ENCODE peak calls at places on chromosomes 12 and 14, in five cellular contexts. J is H9, I is IMR-90, F is HepG2, K is neural progenitor cell. X is an unnamed sample. For H4K20me1 and H3K4me1, the result is how much of the 10 kb centered on the place peaks cover.

GRCh38 chr12:12779529-12779928 is 5.9 kb upstream of the APOLD1 start:
- DNase-seq in F (peak), I (peak), J (no peak), K (no peak), X (no peak)

GRCh38 chr12:59578239-59578638 is 17.6 kb upstream of the SLC16A7 start:
- DNase-seq in F (no peak), K (no peak), J (no peak), I (no peak), X (no peak)

GRCh38 chr14:92475037-92475436 is 38.5 kb upstream of the RIN3 start:
- DNase-seq in K (no peak), I (no peak), F (no peak), J (no peak), X (no peak)

GRCh38 chr12:685388-685787 is 22.1 kb upstream of the NINJ2 start:
- DNase-seq in J (no peak), I (peak), K (no peak), F (no peak), X (peak)

GRCh38 chr14:99479160-99479902 is 1.3 kb downstream of the SETD3 start:
- DNase-seq in K (peak), I (peak), F (no peak), J (no peak), X (peak)

GRCh38 chr12:78802593-78802992 is 62.0 kb upstream of the SYT1 start:
- DNase-seq in K (no peak), J (no peak), I (peak), F (no peak), X (no peak)

GRCh38 chr12:92987362-92987761 is 58.3 kb upstream of the EEA1 start:
- DNase-seq in K (peak), J (no peak), F (peak), I (peak), X (peak)

GRCh38 chr12:70364695-70365397 is 1.2 kb upstream of the KCNMB4 start:
- DNase-seq in I (no peak), K (peak), F (no peak), J (no peak), X (peak)

GRCh38 chr12:108614639-108615038 is 16.8 kb upstream of the TMEM119 start:
- DNase-seq in F (no peak), I (no peak), K (no peak), J (no peak), X (no peak)

GRCh38 chr12:52050771-52051541 is at the start of gene NR4A1:
- DNase-seq in K (peak), F (peak), J (peak), I (peak), X (peak)

GRCh38 chr12:47808049-47808448 is 11.7 kb downstream of the HDAC7 start:
- DNase-seq in F (no peak), J (no peak), I (peak), K (no peak), X (peak)

GRCh38 chr12:64187794-64188193 is 34.3 kb downstream of the KICS2 start:
- DNase-seq in I (no peak), J (no peak), F (no peak), K (no peak), X (no peak)

GRCh38 chr12:122333142-122334087 is 67.1 kb upstream of the VPS33A start:
- DNase-seq in I (no peak), F (no peak), J (no peak), K (no peak), X (no peak)

GRCh38 chr14:81727243-81727642 is 193.6 kb upstream of the SEL1L start:
- DNase-seq in I (no peak), J (no peak), F (no peak), K (no peak), X (no peak)

GRCh38 chr12:58299371-58299770 is 358.0 kb downstream of the ATP23 start:
- DNase-seq in K (no peak), F (no peak), J (no peak), I (no peak), X (no peak)

GRCh38 chr14:105089746-105090492 is 24.7 kb upstream of the GPR132 start:
- DNase-seq in J (no peak), K (no peak), I (no peak), F (no peak), X (no peak)

GRCh38 chr12:45674583-45674982 is 54.9 kb upstream of the ARID2 start:
- DNase-seq in F (no peak), I (peak), K (no peak), J (no peak), X (no peak)

GRCh38 chr14:26841920-26842741 is 244.3 kb upstream of the NOVA1 start:
- DNase-seq in J (no peak), K (no peak), I (peak), F (peak), X (peak)

GRCh38 chr12:48037267-48037915 is 33.1 kb upstream of the COL2A1 start:
- DNase-seq in K (peak), I (peak), F (peak), J (peak), X (no peak)

GRCh38 chr12:54749191-54749818 is 101.1 kb upstream of the DCD start:
- DNase-seq in K (peak), F (peak), I (peak), J (no peak), X (peak)

GRCh38 chr12:102902093-102902492 is 15.0 kb downstream of the PAH start:
- DNase-seq in J (no peak), F (no peak), K (no peak), I (no peak), X (no peak)

GRCh38 chr12:78540621-78541336 is 323.8 kb upstream of the SYT1 start:
- DNase-seq in F (no peak), J (no peak), I (peak), K (no peak), X (no peak)

GRCh38 chr12:24991209-24992049 is 42.5 kb upstream of the BCAT1 start:
- DNase-seq in J (no peak), I (peak), F (peak), K (peak), X (peak)

GRCh38 chr12:48934312-48934706 is 9.0 kb upstream of the FKBP11 start:
- DNase-seq in F (peak), J (no peak), K (no peak), I (no peak), X (no peak)

GRCh38 chr12:123741937-123742572 is 20.0 kb upstream of the DNAH10 start:
- DNase-seq in F (no peak), I (no peak), J (no peak), K (no peak), X (no peak)

GRCh38 chr12:51888316-51889215 is 663 bp downstream of the ANKRD33 start:
- DNase-seq in K (no peak), I (no peak), F (no peak), J (no peak), X (no peak)

GRCh38 chr12:104465379-104465778 is 8.6 kb downstream of the CHST11 start:
- DNase-seq in K (no peak), F (no peak), I (no peak), J (no peak), X (no peak)

GRCh38 chr12:14629832-14630688 is 62.4 kb upstream of the PLBD1 start:
- DNase-seq in J (peak), F (peak), K (peak), I (peak), X (peak)

GRCh38 chr14:51035611-51036192 is 59.2 kb downstream of the TRIM9 start:
- DNase-seq in K (no peak), I (no peak), J (no peak), F (peak), X (no peak)

GRCh38 chr12:1865284-1865866 is 45.0 kb downstream of the LRTM2 start:
- DNase-seq in J (peak), K (no peak), F (no peak), I (no peak), X (no peak)

GRCh38 chr12:1864456-1864855 is 44.1 kb downstream of the LRTM2 start:
- DNase-seq in J (peak), K (no peak), I (no peak), F (no peak), X (no peak)

GRCh38 chr12:1859643-1860042 is 39.3 kb downstream of the LRTM2 start:
- DNase-seq in I (peak), K (no peak), J (peak), F (no peak), X (no peak)

GRCh38 chr12:1864867-1865266 is 44.5 kb downstream of the LRTM2 start:
- DNase-seq in K (no peak), J (peak), I (no peak), F (no peak), X (no peak)

DNA sequence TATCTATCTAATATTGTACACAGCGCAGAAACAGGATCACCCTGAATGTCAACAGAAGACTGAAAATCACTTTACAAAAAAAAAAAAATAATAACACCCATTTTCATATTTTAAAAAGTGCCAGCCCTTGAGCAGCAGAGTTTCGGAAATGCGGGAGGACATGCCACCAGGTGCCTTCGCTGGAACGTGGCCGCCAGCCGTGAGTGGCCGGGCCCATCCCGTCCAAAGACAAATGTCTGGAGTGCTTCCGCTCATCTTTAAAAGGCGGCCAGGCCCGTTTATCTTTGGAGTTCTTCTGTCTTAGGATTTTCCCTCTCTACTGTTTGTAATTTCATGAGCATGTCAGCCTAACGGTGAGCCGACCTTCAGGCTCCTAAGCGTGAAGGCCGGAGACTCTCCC is 43.5 kb downstream of the LRTM2 start:
- DNase-seq in F (no peak), J (peak), K (no peak), I (no peak), X (no peak)
- H3K9ac ChIP-seq in F (no peak), J (no peak), K (no peak), I (no peak), X (no peak)

GRCh38 chr14:79554816-79555215 is 656.5 kb downstream of the DIO2 start:
- DNase-seq in J (no peak), K (no peak), F (no peak), I (no peak), X (no peak)
- H4K20me1 ChIP-seq in J (under half), K (under half), F (under half), I (under half), X (under half)

DNA sequence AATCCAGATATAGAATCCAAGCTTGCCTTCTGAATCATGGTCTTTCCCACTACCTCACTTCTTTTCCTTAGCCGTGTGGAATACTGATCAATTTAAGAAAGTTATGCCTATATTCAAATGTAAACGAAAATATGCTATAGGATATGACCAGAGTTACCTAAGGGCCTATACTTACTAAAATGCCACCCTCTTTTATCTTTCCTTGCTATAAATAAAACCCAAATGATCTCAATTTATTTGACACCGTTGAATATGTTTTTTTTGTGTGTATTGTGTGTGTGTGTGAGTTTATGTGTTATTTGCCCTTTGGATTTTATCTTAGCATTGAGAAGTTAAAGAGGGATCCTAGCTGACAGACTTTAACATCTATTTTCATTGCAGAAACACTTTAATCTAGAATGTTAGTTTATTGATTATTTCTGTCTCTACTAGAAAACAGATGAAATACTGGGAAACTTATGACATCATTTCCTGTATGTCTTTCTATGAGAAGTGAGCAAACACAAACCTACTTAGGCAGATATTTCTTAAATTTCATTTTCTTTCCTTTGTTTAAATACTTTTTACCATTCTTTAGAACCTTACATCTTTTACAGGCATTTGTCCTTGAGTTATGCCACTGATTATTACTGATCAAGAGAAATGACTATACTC is 2.0 kb upstream of the TAS2R9 start:
- DNase-seq in K (no peak), I (no peak), J (no peak), F (no peak), X (no peak)
- H3K4me1 ChIP-seq in K (under half), I (under half), J (under half), F (under half), X (under half)

DNA sequence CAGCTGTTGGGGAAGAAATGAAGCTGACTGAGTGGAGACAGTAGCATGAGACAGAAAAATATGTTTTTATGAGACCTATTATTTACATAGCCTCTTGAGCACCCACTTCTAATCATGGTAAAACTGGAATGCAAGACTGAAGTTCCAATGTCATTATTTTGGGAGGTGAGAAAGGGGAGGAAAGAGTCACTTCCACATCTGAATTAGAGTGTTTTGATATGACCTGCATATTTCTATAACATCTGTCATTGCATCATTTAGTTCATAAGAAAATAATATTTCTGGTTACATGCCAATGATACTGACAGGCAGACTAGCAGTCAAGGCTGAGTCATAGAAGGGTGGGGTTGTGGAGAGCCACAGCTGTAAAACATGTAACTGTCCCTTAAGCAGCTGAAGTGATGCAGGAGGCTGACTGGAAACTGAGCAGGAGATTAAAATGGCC is 26.7 kb downstream of the NTN4 start:
- DNase-seq in J (no peak), K (no peak), I (peak), F (peak), X (no peak)
- H3K9ac ChIP-seq in J (no peak), K (no peak), I (no peak), F (no peak), X (no peak)

GRCh38 chr14:22526744-22527143 is 62.3 kb downstream of the DAD1 start:
- DNase-seq in I (no peak), K (no peak), J (no peak), F (no peak), X (no peak)
- H4K20me1 ChIP-seq in I (under half), K (under half), J (under half), F (under half), X (under half)

GRCh38 chr12:22283508-22283907 is 51.0 kb downstream of the ST8SIA1 start:
- DNase-seq in F (no peak), K (no peak), I (no peak), J (no peak), X (no peak)
- H3K4me1 ChIP-seq in F (under half), K (under half), I (under half), J (under half), X (under half)

GRCh38 chr12:3018284-3019004 is 58.7 kb upstream of the TSPAN9 start:
- DNase-seq in K (no peak), F (no peak), J (no peak), I (no peak), X (no peak)

GRCh38 chr12:3020850-3021435 is 56.2 kb upstream of the TSPAN9 start:
- DNase-seq in K (no peak), J (no peak), F (no peak), I (no peak), X (no peak)

GRCh38 chr12:3020399-3020798 is 56.8 kb upstream of the TSPAN9 start:
- DNase-seq in J (no peak), F (no peak), I (no peak), K (no peak), X (no peak)

GRCh38 chr12:3017281-3017680 is 58.1 kb downstream of the TEAD4 start:
- DNase-seq in I (no peak), J (no peak), K (no peak), F (no peak), X (no peak)

GRCh38 chr12:3019005-3019680 is 58.0 kb upstream of the TSPAN9 start:
- DNase-seq in I (no peak), K (no peak), F (no peak), J (no peak), X (no peak)
- H3K9ac ChIP-seq in I (no peak), K (no peak), F (no peak), J (no peak), X (no peak)

DNA sequence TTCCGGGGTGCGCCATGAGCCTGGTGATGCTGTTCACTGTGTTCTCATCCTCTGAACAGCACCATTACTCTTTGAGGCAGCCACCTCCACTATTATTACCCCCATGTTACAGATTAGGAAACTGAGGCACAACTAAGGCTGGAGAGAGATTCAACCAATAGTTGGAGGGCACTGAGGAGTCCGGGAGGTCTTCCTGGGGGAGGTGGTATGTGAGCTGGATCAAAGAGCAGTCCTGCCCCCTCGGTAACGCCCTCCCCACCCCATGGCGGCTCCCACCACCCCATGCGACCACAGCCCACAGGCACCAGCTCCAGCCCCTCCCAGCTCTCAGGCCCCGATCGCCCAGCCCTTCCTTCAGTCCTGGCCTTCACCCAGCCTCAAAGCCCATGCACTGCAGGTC is 43.5 kb downstream of the SCARB1 start:
- DNase-seq in I (no peak), J (no peak), K (no peak), F (no peak), X (no peak)
- H4K20me1 ChIP-seq in I (under half), J (under half), K (under half), F (under half), X (under half)